ENCODE peak calls at places on chromosomes 16 and 17, in six cellular contexts. E is stomach; J is CD8-positive, alpha-beta memory T cell; V is stimulated activated naive CD8-positive, alpha-beta T cell treated with anti-CD3 and anti-CD28 coated beads, Interleukin-15, Interleukin-2, amounts not matched to agents 100 U/mL and 50 U/mL, for 24 hours; I is nephron progenitor cell; M is T-helper 1 cell. C is an unnamed sample.

GRCh38 chr16:4454618-4455017 is 19.8 kb downstream of the NMRAL1 start:
- DNase-seq in I (peak), V (no peak), M (no peak), J (no peak), E (no peak), C (no peak)

GRCh38 chr17:76872221-76872873 is 4.1 kb downstream of the MGAT5B start:
- DNase-seq in V (peak), M (no peak), E (no peak), I (no peak), J (no peak), C (no peak)

GRCh38 chr16:27408602-27409031 is 6.6 kb downstream of the IL21R start:
- DNase-seq in I (no peak), V (peak), E (no peak), M (no peak), J (no peak), C (no peak)

GRCh38 chr16:5502467-5502869 is 404.9 kb upstream of the EEF2KMT start:
- DNase-seq in I (peak), M (no peak), J (no peak), V (peak), E (no peak), C (peak)

GRCh38 chr17:67559381-67559966 is 158.3 kb upstream of the NOL11 start:
- DNase-seq in J (no peak), V (no peak), M (no peak), E (no peak), I (no peak), C (no peak)

GRCh38 chr16:67207857-67208524 is 9.1 kb downstream of the ELMO3 start:
- DNase-seq in M (no peak), V (no peak), J (no peak), E (no peak), I (no peak), C (no peak)

GRCh38 chr16:13343981-13344380 is 442.6 kb downstream of the SHISA9 start:
- DNase-seq in V (no peak), J (no peak), M (no peak), E (no peak), I (no peak), C (no peak)

GRCh38 chr17:21029032-21029431 is 13.8 kb downstream of the USP22 start:
- DNase-seq in I (no peak), E (no peak), J (no peak), M (no peak), V (peak), C (no peak)

GRCh38 chr17:34519286-34519685 is 60.1 kb upstream of the TMEM132E start:
- DNase-seq in E (no peak), J (no peak), M (no peak), V (peak), I (peak), C (no peak)

GRCh38 chr17:79939755-79940154 is 95.9 kb downstream of the TBC1D16 start:
- DNase-seq in I (no peak), M (no peak), E (no peak), V (no peak), J (no peak), C (no peak)

GRCh38 chr16:67967956-67968439 is 439 bp downstream of the SLC12A4 start:
- DNase-seq in V (peak), J (peak), M (peak), E (peak), I (peak), C (no peak)

GRCh38 chr16:50302472-50303005 is 36.2 kb downstream of the ADCY7 start:
- DNase-seq in I (no peak), M (no peak), V (no peak), E (no peak), J (no peak), C (no peak)

GRCh38 chr16:13236308-13236707 is 334.9 kb downstream of the SHISA9 start:
- DNase-seq in V (no peak), J (no peak), M (no peak), E (no peak), I (no peak), C (no peak)

GRCh38 chr17:27384721-27385120 is 71.5 kb upstream of the KSR1 start:
- DNase-seq in J (no peak), I (no peak), M (no peak), E (no peak), V (no peak), C (no peak)

GRCh38 chr16:8914098-8914497 is 31.9 kb downstream of the LITAFD start:
- DNase-seq in I (no peak), J (no peak), V (no peak), M (no peak), E (no peak), C (no peak)

GRCh38 chr16:88558457-88559442 is 11.5 kb upstream of the ZC3H18 start:
- DNase-seq in I (no peak), M (no peak), V (no peak), J (no peak), E (peak), C (peak)

GRCh38 chr17:17877548-17878358 is 41.0 kb upstream of the SREBF1 start:
- DNase-seq in V (no peak), M (no peak), J (no peak), E (peak), I (peak), C (peak)

GRCh38 chr16:73054131-73054496 is 6.2 kb upstream of the ZFHX3 start:
- DNase-seq in M (no peak), J (no peak), V (no peak), E (no peak), I (no peak), C (no peak)

GRCh38 chr16:27820646-27821345 is 242.7 kb downstream of the GSG1L start:
- DNase-seq in V (no peak), I (no peak), M (no peak), E (no peak), J (no peak), C (no peak)

GRCh38 chr17:42407289-42407836 is 15.7 kb downstream of the CAVIN1 start:
- DNase-seq in I (peak), J (peak), E (peak), V (peak), M (peak), C (peak)

GRCh38 chr17:61815863-61816523 is 47.3 kb downstream of the BRIP1 start:
- DNase-seq in E (no peak), I (no peak), J (no peak), M (no peak), V (no peak), C (no peak)

GRCh38 chr17:75288784-75289121 is 480 bp downstream of the SLC25A19 start:
- DNase-seq in E (peak), I (no peak), V (peak), J (no peak), M (no peak), C (no peak)

GRCh38 chr17:81481011-81481799 is 31.4 kb downstream of the ACTG1 start:
- DNase-seq in E (peak), J (peak), I (peak), V (peak), M (peak), C (peak)

GRCh38 chr16:83561876-83562275 is 245.9 kb upstream of the HSBP1 start:
- DNase-seq in J (no peak), I (peak), E (no peak), M (no peak), V (no peak), C (no peak)

GRCh38 chr17:18314059-18314730 is 599 bp downstream of the TOP3A start:
- DNase-seq in I (no peak), V (peak), E (no peak), J (peak), M (no peak), C (no peak)

GRCh38 chr16:85126731-85127662 is 14.7 kb upstream of the CIBAR2 start:
- DNase-seq in M (no peak), J (no peak), E (no peak), I (peak), V (peak), C (no peak)

GRCh38 chr17:76528156-76528527 is 9.4 kb downstream of the CYGB start:
- DNase-seq in V (peak), E (no peak), M (no peak), I (no peak), J (no peak), C (no peak)

GRCh38 chr17:9432867-9433495 is 142.6 kb downstream of the STX8 start:
- DNase-seq in E (no peak), J (no peak), M (no peak), V (no peak), I (no peak), C (no peak)

GRCh38 chr17:21355586-21355985 is 20.6 kb upstream of the KCNJ12 start:
- DNase-seq in I (peak), J (no peak), V (no peak), M (no peak), E (no peak), C (no peak)

GRCh38 chr16:53664724-53665345 is 38.8 kb downstream of the RPGRIP1L start:
- DNase-seq in J (no peak), M (no peak), I (no peak), E (no peak), V (no peak), C (no peak)

GRCh38 chr17:27873211-27873610 is 20.0 kb downstream of the LYRM9 start:
- DNase-seq in E (no peak), J (no peak), I (no peak), V (no peak), M (no peak), C (no peak)

GRCh38 chr17:58091024-58091567 is 7.9 kb downstream of the DYNLL2 start:
- DNase-seq in M (no peak), J (no peak), I (no peak), V (no peak), E (no peak), C (no peak)

GRCh38 chr17:76383645-76384221 is 676 bp upstream of the SPHK1 start:
- DNase-seq in M (peak), V (peak), J (peak), E (peak), I (peak), C (no peak)